ENCODE peak calls at places on chromosomes 16 and 17, in seven cellular contexts. One of them, this sample, is unnamed.

GRCh38 chr17:7479389-7480192 is at the start of gene ZBTB4:
- DNase-seq in PC-3: peak; percentile 37
- DNase-seq in CD8-positive, alpha-beta memory T cell: peak; percentile 68
- DNase-seq in tibial artery: peak; percentile 84
- DNase-seq in fibroblast of lung: peak; percentile 28
- DNase-seq in DND-41: peak; percentile 64
- DNase-seq in BE2C: peak; percentile 44
- DNase-seq in this sample: no peak

GRCh38 chr16:16021020-16021419 is 71.6 kb downstream of the ABCC1 start:
- DNase-seq in PC-3: no peak
- DNase-seq in CD8-positive, alpha-beta memory T cell: no peak
- DNase-seq in tibial artery: no peak
- DNase-seq in fibroblast of lung: no peak
- DNase-seq in DND-41: no peak
- DNase-seq in BE2C: no peak
- DNase-seq in this sample: no peak

GRCh38 chr17:17859909-17860760 is 23.3 kb upstream of the SREBF1 start:
- DNase-seq in PC-3: peak; percentile 78
- DNase-seq in CD8-positive, alpha-beta memory T cell: peak; percentile 60
- DNase-seq in tibial artery: peak; percentile 83
- DNase-seq in fibroblast of lung: peak; percentile 57
- DNase-seq in DND-41: peak; percentile 69
- DNase-seq in BE2C: peak; percentile 58
- DNase-seq in this sample: no peak

GRCh38 chr16:56961386-56961785 is 364 bp upstream of the CETP start:
- DNase-seq in PC-3: no peak
- DNase-seq in CD8-positive, alpha-beta memory T cell: no peak
- DNase-seq in tibial artery: peak; percentile 1
- DNase-seq in fibroblast of lung: peak; percentile 69
- DNase-seq in DND-41: no peak
- DNase-seq in BE2C: no peak
- DNase-seq in this sample: no peak

GRCh38 chr17:290626-291025 is 62.0 kb downstream of the RPH3AL start:
- DNase-seq in PC-3: no peak
- DNase-seq in CD8-positive, alpha-beta memory T cell: no peak
- DNase-seq in tibial artery: peak; percentile 33
- DNase-seq in fibroblast of lung: no peak
- DNase-seq in DND-41: no peak
- DNase-seq in BE2C: no peak
- DNase-seq in this sample: no peak

GRCh38 chr16:2692251-2692947 is 10.1 kb downstream of the KCTD5 start:
- DNase-seq in PC-3: no peak
- DNase-seq in CD8-positive, alpha-beta memory T cell: no peak
- DNase-seq in tibial artery: no peak
- DNase-seq in fibroblast of lung: no peak
- DNase-seq in DND-41: no peak
- DNase-seq in BE2C: no peak
- DNase-seq in this sample: no peak

GRCh38 chr17:57762375-57762916 is 17.3 kb upstream of the CCDC182 start:
- DNase-seq in PC-3: no peak
- DNase-seq in CD8-positive, alpha-beta memory T cell: no peak
- DNase-seq in tibial artery: no peak
- DNase-seq in fibroblast of lung: no peak
- DNase-seq in DND-41: no peak
- DNase-seq in BE2C: peak; percentile 44
- DNase-seq in this sample: no peak

GRCh38 chr17:81518113-81518784 is 5.7 kb upstream of the ACTG1 start:
- DNase-seq in PC-3: peak; percentile 25
- DNase-seq in CD8-positive, alpha-beta memory T cell: no peak
- DNase-seq in tibial artery: no peak
- DNase-seq in fibroblast of lung: peak; percentile 31
- DNase-seq in DND-41: no peak
- DNase-seq in BE2C: no peak
- DNase-seq in this sample: no peak

GRCh38 chr16:31428277-31428597 is at the start of gene COX6A2:
- DNase-seq in PC-3: no peak
- DNase-seq in CD8-positive, alpha-beta memory T cell: no peak
- DNase-seq in tibial artery: no peak
- DNase-seq in fibroblast of lung: no peak
- DNase-seq in DND-41: no peak
- DNase-seq in BE2C: no peak
- DNase-seq in this sample: no peak

GRCh38 chr16:14232106-14232890 is 161.2 kb downstream of the MRTFB start:
- DNase-seq in PC-3: peak; percentile 3
- DNase-seq in CD8-positive, alpha-beta memory T cell: no peak
- DNase-seq in tibial artery: no peak
- DNase-seq in fibroblast of lung: peak; percentile 78
- DNase-seq in DND-41: no peak
- DNase-seq in BE2C: no peak
- DNase-seq in this sample: no peak

GRCh38 chr16:50821586-50821985 is 79.7 kb downstream of the CYLD start:
- DNase-seq in PC-3: peak; percentile 66
- DNase-seq in CD8-positive, alpha-beta memory T cell: no peak
- DNase-seq in tibial artery: no peak
- DNase-seq in fibroblast of lung: no peak
- DNase-seq in DND-41: no peak
- DNase-seq in BE2C: no peak
- DNase-seq in this sample: no peak

GRCh38 chr17:948284-948852 is 31.2 kb downstream of the NXN start:
- DNase-seq in PC-3: no peak
- DNase-seq in CD8-positive, alpha-beta memory T cell: no peak
- DNase-seq in tibial artery: no peak
- DNase-seq in fibroblast of lung: no peak
- DNase-seq in DND-41: no peak
- DNase-seq in BE2C: no peak
- DNase-seq in this sample: no peak

GRCh38 chr17:75771334-75772281 is 6.6 kb upstream of the GALK1 start:
- DNase-seq in PC-3: peak; percentile 59
- DNase-seq in CD8-positive, alpha-beta memory T cell: no peak
- DNase-seq in tibial artery: peak; percentile 34
- DNase-seq in fibroblast of lung: peak; percentile 26
- DNase-seq in DND-41: no peak
- DNase-seq in BE2C: no peak
- DNase-seq in this sample: no peak

GRCh38 chr17:15398736-15399331 is 57.4 kb upstream of the TEKT3 start:
- DNase-seq in PC-3: peak; percentile 93
- DNase-seq in CD8-positive, alpha-beta memory T cell: no peak
- DNase-seq in tibial artery: peak; percentile 69
- DNase-seq in fibroblast of lung: peak; percentile 19
- DNase-seq in DND-41: no peak
- DNase-seq in BE2C: peak; percentile 68
- DNase-seq in this sample: no peak

DNA sequence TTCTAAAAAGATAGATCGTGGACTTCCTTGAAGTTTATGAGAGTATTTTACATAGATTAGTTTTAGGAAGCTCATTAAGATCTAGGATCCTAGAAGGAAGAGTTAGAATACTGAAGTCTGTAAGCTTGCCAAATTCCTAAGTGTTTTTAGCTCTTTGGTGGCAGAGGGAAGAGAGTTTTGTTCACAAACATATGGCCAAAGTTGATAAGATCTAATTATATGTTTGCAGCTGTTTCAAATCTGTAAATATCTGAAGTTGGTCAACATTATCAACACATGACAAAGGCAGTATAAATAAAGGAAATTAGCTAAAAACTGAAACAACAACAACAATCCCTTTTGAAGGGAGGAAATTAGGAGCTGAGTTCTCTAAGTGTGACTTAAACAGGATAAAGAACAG is 208.7 kb downstream of the KCNJ2 start:
- DNase-seq in PC-3: no peak
- DNase-seq in CD8-positive, alpha-beta memory T cell: no peak
- DNase-seq in tibial artery: no peak
- DNase-seq in fibroblast of lung: no peak
- DNase-seq in DND-41: no peak
- DNase-seq in BE2C: no peak
- DNase-seq in this sample: no peak
- H3K4me1 ChIP-seq in PC-3: no peaks in the 10 kb centered on the region
- H3K4me1 ChIP-seq in CD8-positive, alpha-beta memory T cell: no peaks in the 10 kb centered on the region
- H3K4me1 ChIP-seq in tibial artery: no peaks in the 10 kb centered on the region
- H3K4me1 ChIP-seq in fibroblast of lung: no peaks in the 10 kb centered on the region
- H3K4me1 ChIP-seq in DND-41: no peaks in the 10 kb centered on the region
- H3K4me1 ChIP-seq in BE2C: peaks cover 14% of the 10 kb centered on the region
- H3K4me1 ChIP-seq in this sample: no peaks in the 10 kb centered on the region

GRCh38 chr16:75085556-75085955 is 31.0 kb downstream of the LDHD start:
- DNase-seq in PC-3: no peak
- DNase-seq in CD8-positive, alpha-beta memory T cell: no peak
- DNase-seq in tibial artery: no peak
- DNase-seq in fibroblast of lung: no peak
- DNase-seq in DND-41: no peak
- DNase-seq in BE2C: no peak
- DNase-seq in this sample: no peak
- H3K27me3 ChIP-seq in PC-3: no peaks in the 10 kb centered on the region
- H3K27me3 ChIP-seq in CD8-positive, alpha-beta memory T cell: no peaks in the 10 kb centered on the region
- H3K27me3 ChIP-seq in tibial artery: no peaks in the 10 kb centered on the region
- H3K27me3 ChIP-seq in fibroblast of lung: no peaks in the 10 kb centered on the region
- H3K27me3 ChIP-seq in DND-41: no peaks in the 10 kb centered on the region
- H3K27me3 ChIP-seq in BE2C: no peaks in the 10 kb centered on the region
- H3K27me3 ChIP-seq in this sample: no peaks in the 10 kb centered on the region

GRCh38 chr17:5439446-5439764 is 450 bp upstream of the C1QBP start:
- DNase-seq in PC-3: no peak
- DNase-seq in CD8-positive, alpha-beta memory T cell: no peak
- DNase-seq in tibial artery: no peak
- DNase-seq in fibroblast of lung: no peak
- DNase-seq in DND-41: no peak
- DNase-seq in BE2C: no peak
- DNase-seq in this sample: no peak
- H3K4me3 ChIP-seq in PC-3: peak overlapping the region; percentile 43
- H3K4me3 ChIP-seq in CD8-positive, alpha-beta memory T cell: peak overlapping the region; percentile 59
- H3K4me3 ChIP-seq in tibial artery: peak overlapping the region; percentile 72
- H3K4me3 ChIP-seq in fibroblast of lung: peak overlapping the region; percentile 9
- H3K4me3 ChIP-seq in DND-41: peak overlapping the region; percentile 84
- H3K4me3 ChIP-seq in BE2C: peak overlapping the region; percentile 27
- H3K4me3 ChIP-seq in this sample: peak overlapping the region; percentile 77

GRCh38 chr16:81626181-81626674 is 152.9 kb upstream of the PLCG2 start:
- DNase-seq in PC-3: peak; percentile 25
- DNase-seq in CD8-positive, alpha-beta memory T cell: no peak
- DNase-seq in tibial artery: no peak
- DNase-seq in fibroblast of lung: no peak
- DNase-seq in DND-41: no peak
- DNase-seq in BE2C: no peak
- DNase-seq in this sample: no peak
- H3K4me1 ChIP-seq in PC-3: peaks cover 17% of the 10 kb centered on the region
- H3K4me1 ChIP-seq in CD8-positive, alpha-beta memory T cell: peaks cover 12% of the 10 kb centered on the region
- H3K4me1 ChIP-seq in tibial artery: peaks cover 17% of the 10 kb centered on the region
- H3K4me1 ChIP-seq in fibroblast of lung: no peaks in the 10 kb centered on the region
- H3K4me1 ChIP-seq in DND-41: no peaks in the 10 kb centered on the region
- H3K4me1 ChIP-seq in BE2C: no peaks in the 10 kb centered on the region
- H3K4me1 ChIP-seq in this sample: peaks cover 19% of the 10 kb centered on the region

GRCh38 chr16:85138073-85138824 is 26.0 kb upstream of the CIBAR2 start:
- DNase-seq in PC-3: no peak
- DNase-seq in CD8-positive, alpha-beta memory T cell: no peak
- DNase-seq in tibial artery: no peak
- DNase-seq in fibroblast of lung: no peak
- DNase-seq in DND-41: no peak
- DNase-seq in BE2C: no peak
- DNase-seq in this sample: no peak
- H3K27me3 ChIP-seq in PC-3: no peaks in the 10 kb centered on the region
- H3K27me3 ChIP-seq in CD8-positive, alpha-beta memory T cell: peaks cover 3% of the 10 kb centered on the region
- H3K27me3 ChIP-seq in tibial artery: no peaks in the 10 kb centered on the region
- H3K27me3 ChIP-seq in fibroblast of lung: no peaks in the 10 kb centered on the region
- H3K27me3 ChIP-seq in DND-41: peaks cover 10% of the 10 kb centered on the region
- H3K27me3 ChIP-seq in BE2C: no peaks in the 10 kb centered on the region
- H3K27me3 ChIP-seq in this sample: no peaks in the 10 kb centered on the region

DNA sequence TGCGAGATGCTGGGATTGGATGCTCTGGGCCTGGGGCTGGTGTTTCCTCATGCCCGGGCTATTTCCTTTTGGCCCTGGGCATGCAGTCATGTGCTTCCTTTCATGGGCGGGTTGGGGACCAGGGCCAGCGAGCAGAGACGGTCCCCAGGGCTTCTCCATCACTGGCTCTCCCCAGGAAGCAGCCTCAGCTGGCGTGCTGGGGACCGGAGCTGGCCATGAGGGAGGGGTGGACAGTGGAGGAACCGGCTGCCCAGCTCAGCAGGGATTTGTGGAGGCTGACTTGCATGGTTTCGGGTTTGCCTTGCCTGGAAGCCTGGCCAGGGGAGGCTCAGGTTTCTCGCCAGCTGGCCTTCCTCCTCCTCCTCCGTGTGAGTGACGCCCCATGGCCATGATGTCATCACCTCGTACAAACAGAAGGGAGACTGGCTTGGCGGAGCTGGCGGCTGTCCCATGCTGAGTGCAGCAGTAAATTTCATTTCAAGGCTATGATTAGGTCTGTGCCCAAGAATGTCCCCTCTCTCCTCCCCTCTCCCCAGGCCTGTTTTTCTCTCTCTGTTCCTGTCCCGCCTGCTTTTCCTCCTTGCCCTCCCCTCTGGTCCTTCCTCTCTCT is 8.9 kb upstream of the TIMP2 start:
- DNase-seq in PC-3: peak; percentile 95
- DNase-seq in CD8-positive, alpha-beta memory T cell: no peak
- DNase-seq in tibial artery: peak; percentile 99
- DNase-seq in fibroblast of lung: peak; percentile 99
- DNase-seq in DND-41: no peak
- DNase-seq in BE2C: peak; percentile 92
- DNase-seq in this sample: peak; percentile 97
- H3K4me3 ChIP-seq in PC-3: peak overlapping the region; percentile 16
- H3K4me3 ChIP-seq in CD8-positive, alpha-beta memory T cell: no peak overlapping the region
- H3K4me3 ChIP-seq in tibial artery: peak overlapping the region; percentile 25
- H3K4me3 ChIP-seq in fibroblast of lung: peak overlapping the region; percentile 10
- H3K4me3 ChIP-seq in DND-41: no peak overlapping the region
- H3K4me3 ChIP-seq in BE2C: peak overlapping the region; percentile 35
- H3K4me3 ChIP-seq in this sample: peak overlapping the region; percentile 55

This sample was measured in thoracic aorta.